ENCODE peak calls at places on chromosome 14, in five cellular contexts. U, N, B, Y and L are unnamed samples.

GRCh38 chr14:32004300-32004699 is 72.8 kb upstream of the ARHGAP5 start:
- DNase-seq in U (no peak), N (peak; percentile 49), B (peak; percentile 42), Y (no peak), L (no peak)

GRCh38 chr14:33634631-33635030 is 316.2 kb downstream of the EGLN3 start:
- DNase-seq in U (no peak), N (no peak), B (no peak), Y (no peak), L (no peak)

GRCh38 chr14:90758959-90759358 is 57.3 kb downstream of the TTC7B start:
- DNase-seq in U (peak; percentile 31), N (no peak), B (peak; percentile 15), Y (no peak), L (no peak)

GRCh38 chr14:64725879-64726584 is 21.8 kb downstream of the PLEKHG3 start:
- DNase-seq in U (no peak), N (no peak), B (no peak), Y (no peak), L (no peak)

GRCh38 chr14:61486930-61487495 is 165.6 kb downstream of the PRKCH start:
- DNase-seq in U (no peak), N (no peak), B (no peak), Y (no peak), L (no peak)

GRCh38 chr14:68470361-68470760 is 322.5 kb downstream of the ZFP36L1 start:
- DNase-seq in U (no peak), N (no peak), B (no peak), Y (no peak), L (no peak)

GRCh38 chr14:23056956-23057756 is at the start of gene CDH24:
- DNase-seq in U (peak; percentile 80), N (no peak), B (peak; percentile 58), Y (peak; percentile 87), L (peak; percentile 61)

GRCh38 chr14:99321236-99321925 is 49.4 kb upstream of the BCL11B start:
- DNase-seq in U (no peak), N (no peak), B (no peak), Y (peak; percentile 14), L (no peak)

GRCh38 chr14:58746261-58746660 is 108.5 kb downstream of the DACT1 start:
- DNase-seq in U (no peak), N (no peak), B (peak; percentile 77), Y (no peak), L (no peak)

GRCh38 chr14:65302571-65303184 is 109.9 kb upstream of the FUT8 start:
- DNase-seq in U (no peak), N (no peak), B (no peak), Y (peak; percentile 67), L (no peak)

GRCh38 chr14:43215524-43215923 is 1291.6 kb downstream of the FSCB start:
- DNase-seq in U (no peak), N (no peak), B (no peak), Y (no peak), L (no peak)

GRCh38 chr14:100711117-100711462 is 15.6 kb upstream of the DLK1 start:
- DNase-seq in U (no peak), N (no peak), B (no peak), Y (no peak), L (no peak)

GRCh38 chr14:35403085-35403396 is 1.5 kb downstream of the NFKBIA start:
- DNase-seq in U (no peak), N (no peak), B (no peak), Y (no peak), L (no peak)

GRCh38 chr14:76091036-76091435 is 60.7 kb upstream of the GPATCH2L start:
- DNase-seq in U (no peak), N (no peak), B (no peak), Y (peak; percentile 53), L (no peak)

GRCh38 chr14:34322940-34323418 is 139.1 kb downstream of the SPTSSA start:
- DNase-seq in U (peak; percentile 72), N (peak; percentile 8), B (peak; percentile 60), Y (peak; percentile 79), L (peak; percentile 44)

GRCh38 chr14:94539181-94539580 is 22.1 kb upstream of the SERPINA4 start:
- DNase-seq in U (no peak), N (no peak), B (no peak), Y (no peak), L (no peak)

GRCh38 chr14:94540031-94540794 is 21.0 kb upstream of the SERPINA4 start:
- DNase-seq in U (no peak), N (peak; percentile 5), B (peak; percentile 14), Y (no peak), L (no peak)

GRCh38 chr14:94538070-94538740 is 23.0 kb upstream of the SERPINA4 start:
- DNase-seq in U (no peak), N (no peak), B (no peak), Y (no peak), L (no peak)

GRCh38 chr14:94532462-94532861 is 23.2 kb upstream of the SERPINA12 start:
- DNase-seq in U (no peak), N (no peak), B (no peak), Y (no peak), L (no peak)

GRCh38 chr14:94536836-94537235 is 24.4 kb upstream of the SERPINA4 start:
- DNase-seq in U (no peak), N (no peak), B (no peak), Y (no peak), L (no peak)
- TF ChIP-seq CTCF in U (no peak), N (peak; percentile 13), B (no peak), Y (no peak), L (peak; percentile 21)

GRCh38 chr14:94517641-94518257 is 8.5 kb upstream of the SERPINA12 start:
- DNase-seq in U (no peak), N (no peak), B (no peak), Y (no peak), L (no peak)

GRCh38 chr14:94515426-94515825 is 6.2 kb upstream of the SERPINA12 start:
- DNase-seq in U (no peak), N (no peak), B (no peak), Y (no peak), L (no peak)

GRCh38 chr14:94514351-94514750 is 5.1 kb upstream of the SERPINA12 start:
- DNase-seq in U (no peak), N (no peak), B (no peak), Y (no peak), L (no peak)

GRCh38 chr14:94517248-94517640 is 8.0 kb upstream of the SERPINA12 start:
- DNase-seq in U (no peak), N (no peak), B (no peak), Y (no peak), L (no peak)

GRCh38 chr14:94515856-94516255 is 6.6 kb upstream of the SERPINA12 start:
- DNase-seq in U (no peak), N (no peak), B (no peak), Y (no peak), L (no peak)
- TF ChIP-seq CTCF in U (no peak), N (no peak), B (no peak), Y (no peak), L (no peak)

GRCh38 chr14:102509744-102510615 is at the start of gene ANKRD9:
- DNase-seq in U (peak; percentile 88), N (peak; percentile 54), B (peak; percentile 92), Y (peak; percentile 98), L (peak; percentile 93)
- TF ChIP-seq CTCF in U (no peak), N (no peak), B (no peak), Y (no peak), L (peak; percentile 6)

DNA sequence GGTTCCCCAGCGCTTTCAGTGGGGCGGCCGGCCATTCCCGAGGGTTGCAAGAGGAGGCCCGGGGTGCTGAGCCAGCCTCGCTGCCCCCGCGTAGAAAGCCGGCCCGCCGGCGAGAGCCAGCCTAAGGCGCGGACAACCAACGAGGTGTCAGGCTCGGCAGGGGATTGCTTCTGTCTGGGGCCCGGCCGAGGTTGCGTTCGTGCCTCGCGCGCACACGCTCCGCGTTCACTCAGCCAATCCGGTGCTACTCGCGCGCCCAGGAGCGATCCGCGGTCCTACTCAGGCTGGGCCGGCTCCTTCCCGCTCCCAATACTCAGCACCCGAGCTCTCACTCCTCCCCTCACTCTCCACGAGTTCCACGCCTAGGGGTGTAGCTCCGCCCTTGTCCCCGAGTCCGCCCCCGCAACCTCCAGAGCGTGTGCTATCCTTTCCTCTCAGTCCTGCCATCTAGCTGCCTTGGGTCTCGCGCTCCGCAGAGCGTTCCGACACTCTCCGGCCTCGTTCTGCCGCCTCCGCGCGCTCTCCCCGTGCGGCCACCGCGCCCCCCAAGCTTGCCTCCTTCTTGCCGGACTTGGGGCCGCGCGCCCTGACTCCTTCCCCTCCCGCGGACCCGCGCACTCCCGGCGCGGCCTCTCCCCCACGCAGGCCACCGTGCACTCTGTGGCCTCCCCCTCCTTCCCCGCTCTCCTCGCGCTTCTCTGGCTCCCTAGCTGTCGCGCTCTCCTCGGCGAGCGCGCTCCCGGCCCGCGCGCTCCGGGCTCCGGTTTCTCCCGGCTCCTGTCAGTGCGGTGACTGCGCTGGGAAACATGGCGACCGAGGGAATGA is at the start of gene GPHN:
- DNase-seq in U (peak; percentile 88), N (peak; percentile 94), B (peak; percentile 98), Y (peak; percentile 91), L (peak; percentile 85)
- TF ChIP-seq CTCF in U (peak; percentile 24), N (peak; percentile 29), B (no peak), Y (peak; percentile 21), L (no peak)

GRCh38 chr14:56514663-56515371 is 64.8 kb upstream of the TMEM260 start:
- DNase-seq in U (no peak), N (peak; percentile 13), B (peak; percentile 23), Y (no peak), L (no peak)
- TF ChIP-seq CTCF in U (no peak), N (no peak), B (no peak), Y (no peak), L (no peak)

DNA sequence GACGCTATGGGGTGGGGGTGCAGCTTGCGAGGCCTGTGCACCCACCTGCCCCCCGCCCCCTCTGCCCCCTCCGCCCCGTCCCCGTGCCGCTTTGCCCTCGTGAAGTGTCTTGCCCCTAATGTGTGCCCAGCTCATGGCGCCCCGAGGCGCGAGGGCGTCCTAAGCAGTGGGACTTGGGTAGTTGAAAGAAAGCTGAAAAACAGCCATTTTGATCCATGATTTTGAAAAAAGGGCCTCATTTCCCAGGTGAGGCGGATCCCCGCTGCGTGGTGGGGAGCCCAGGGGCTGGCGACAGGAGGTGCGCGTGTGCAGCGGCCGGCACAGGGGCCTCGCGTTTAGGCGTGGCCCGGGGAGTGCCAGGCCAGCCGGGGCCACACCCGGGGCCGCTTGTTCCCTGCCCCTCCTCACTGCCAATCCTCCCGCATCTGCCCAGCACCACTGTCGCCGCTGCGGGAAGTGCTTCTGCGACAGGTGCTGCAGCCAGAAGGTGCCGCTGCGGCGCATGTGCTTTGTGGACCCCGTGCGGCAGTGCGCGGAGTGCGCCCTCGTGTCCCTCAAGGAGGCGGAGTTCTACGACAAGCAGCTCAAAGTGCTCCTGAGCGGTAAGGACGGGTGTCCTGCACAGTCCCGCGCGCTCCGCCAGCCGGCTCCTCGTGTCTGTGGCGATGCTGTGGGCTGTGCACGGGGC is 11.8 kb downstream of the ZFYVE21 start:
- DNase-seq in U (no peak), N (no peak), B (no peak), Y (no peak), L (no peak)
- TF ChIP-seq CTCF in U (no peak), N (no peak), B (no peak), Y (no peak), L (no peak)